ENCODE peak calls at places on chromosomes 13 and 19, in five cellular contexts. W is HAP-1, N is astrocyte, Y is endodermal cell, K is fibroblast of lung. O is an unnamed sample. For H3K4me1 and H3K36me3, the result is how much of the 10 kb centered on the place peaks cover.

GRCh38 chr13:106133025-106133424 is 402.4 kb downstream of the EFNB2 start:
- DNase-seq in W (no peak), N (peak), Y (no peak), K (peak), O (no peak)

GRCh38 chr19:35266149-35266903 is 2.4 kb upstream of the USF2 start:
- DNase-seq in W (no peak), N (no peak), Y (peak), K (no peak), O (no peak)

GRCh38 chr19:33311326-33311682 is 9.0 kb upstream of the CEBPA start:
- DNase-seq in W (no peak), N (no peak), Y (peak), K (no peak), O (no peak)

GRCh38 chr13:114025432-114026127 is 51.7 kb upstream of the C13orf46 start:
- DNase-seq in W (no peak), N (peak), Y (no peak), K (peak), O (peak)

GRCh38 chr19:10966809-10967208 is 6.0 kb downstream of the SMARCA4 start:
- DNase-seq in W (no peak), N (no peak), Y (no peak), K (no peak), O (no peak)

GRCh38 chr13:43963726-43964125 is 84.0 kb downstream of the LACC1 start:
- DNase-seq in W (no peak), N (no peak), Y (peak), K (no peak), O (no peak)

GRCh38 chr13:26015276-26015934 is 36.4 kb downstream of the SHISA2 start:
- DNase-seq in W (no peak), N (no peak), Y (no peak), K (no peak), O (no peak)

GRCh38 chr13:28100149-28101121 is at the start of gene FLT3:
- DNase-seq in W (peak), N (peak), Y (peak), K (peak), O (peak)

GRCh38 chr19:19218911-19219310 is 7.2 kb downstream of the NCAN start:
- DNase-seq in W (no peak), N (no peak), Y (no peak), K (no peak), O (no peak)

GRCh38 chr19:42596391-42597071 is 1.8 kb upstream of the CEACAM8 start:
- DNase-seq in W (peak), N (no peak), Y (peak), K (no peak), O (peak)

GRCh38 chr13:71218960-71219359 is 648.0 kb downstream of the DACH1 start:
- DNase-seq in W (peak), N (no peak), Y (peak), K (no peak), O (peak)

GRCh38 chr13:99028890-99029289 is 51.0 kb upstream of the DOCK9 start:
- DNase-seq in W (no peak), N (no peak), Y (peak), K (no peak), O (peak)

GRCh38 chr19:29665826-29666633 is 769 bp downstream of the PLEKHF1 start:
- DNase-seq in W (no peak), N (peak), Y (peak), K (peak), O (no peak)

GRCh38 chr13:19587635-19588300 is 26.4 kb upstream of the TPTE2 start:
- DNase-seq in W (peak), N (peak), Y (peak), K (peak), O (peak)

GRCh38 chr13:98143601-98144500 is 957 bp downstream of the FARP1 start:
- DNase-seq in W (peak), N (peak), Y (peak), K (peak), O (peak)

GRCh38 chr13:95834134-95834765 is 157.3 kb downstream of the DNAJC3 start:
- DNase-seq in W (peak), N (peak), Y (peak), K (peak), O (peak)

GRCh38 chr13:30341815-30342570 is 34.6 kb upstream of the KATNAL1 start:
- DNase-seq in W (no peak), N (peak), Y (no peak), K (peak), O (peak)

GRCh38 chr13:43785681-43786471 is 896 bp downstream of the ENOX1 start:
- DNase-seq in W (peak), N (peak), Y (peak), K (peak), O (peak)

GRCh38 chr13:93227906-93228801 is 1.5 kb downstream of the GPC6 start:
- DNase-seq in W (peak), N (peak), Y (peak), K (peak), O (peak)

GRCh38 chr13:80462037-80462436 is 121.1 kb upstream of the SPRY2 start:
- DNase-seq in W (no peak), N (no peak), Y (no peak), K (no peak), O (no peak)
- H3K4me1 ChIP-seq in W (under half), N (under half), Y (under half), K (under half), O (under half)

GRCh38 chr19:41421973-41422372 is 5.2 kb downstream of the B3GNT8 start:
- DNase-seq in W (no peak), N (no peak), Y (no peak), K (no peak), O (no peak)
- H3K36me3 ChIP-seq in W (under half), N (under half), Y (under half), K (under half), O (under half)

GRCh38 chr13:51397262-51397933 is 55.4 kb downstream of the INTS6 start:
- DNase-seq in W (no peak), N (peak), Y (peak), K (peak), O (no peak)
- H3K4me3 ChIP-seq in W (no peak), N (no peak), Y (no peak), K (no peak), O (no peak)

GRCh38 chr19:48977061-48977460 is 12.0 kb downstream of the FTL start:
- DNase-seq in W (no peak), N (no peak), Y (no peak), K (no peak), O (no peak)

GRCh38 chr19:48970139-48970766 is 5.1 kb downstream of the FTL start:
- DNase-seq in W (no peak), N (no peak), Y (no peak), K (no peak), O (no peak)

GRCh38 chr19:48970923-48971395 is 5.8 kb downstream of the FTL start:
- DNase-seq in W (peak), N (no peak), Y (peak), K (peak), O (peak)

GRCh38 chr19:48975947-48976847 is 11.1 kb downstream of the FTL start:
- DNase-seq in W (peak), N (no peak), Y (peak), K (no peak), O (peak)
- H3K4me1 ChIP-seq in W (under half), N (under half), Y (under half), K (under half), O (under half)

GRCh38 chr13:33105387-33106005 is 89.3 kb downstream of the KL start:
- DNase-seq in W (no peak), N (no peak), Y (no peak), K (no peak), O (no peak)

GRCh38 chr13:33108620-33109019 is 92.4 kb downstream of the KL start:
- DNase-seq in W (no peak), N (no peak), Y (no peak), K (peak), O (no peak)

GRCh38 chr13:33106656-33107402 is 90.6 kb downstream of the KL start:
- DNase-seq in W (no peak), N (no peak), Y (no peak), K (no peak), O (no peak)

GRCh38 chr13:33109319-33109718 is 93.1 kb downstream of the KL start:
- DNase-seq in W (no peak), N (no peak), Y (no peak), K (no peak), O (no peak)

GRCh38 chr13:33107403-33107760 is 91.2 kb downstream of the KL start:
- DNase-seq in W (no peak), N (no peak), Y (no peak), K (no peak), O (no peak)
- H3K36me3 ChIP-seq in W (under half), N (half or more), Y (under half), K (under half), O (under half)

GRCh38 chr19:53136432-53136831 is 3.7 kb upstream of the ZNF415 start:
- DNase-seq in W (no peak), N (no peak), Y (no peak), K (no peak), O (no peak)

GRCh38 chr19:53140351-53140750 is 7.6 kb upstream of the ZNF415 start:
- DNase-seq in W (no peak), N (no peak), Y (no peak), K (no peak), O (no peak)
- H3K4me3 ChIP-seq in W (no peak), N (no peak), Y (peak), K (no peak), O (no peak)

GRCh38 chr19:54206831-54207177 is 6.1 kb downstream of the RPS9 start:
- DNase-seq in W (no peak), N (no peak), Y (no peak), K (no peak), O (no peak)
- H3K4me1 ChIP-seq in W (under half), N (half or more), Y (under half), K (under half), O (under half)

DNA sequence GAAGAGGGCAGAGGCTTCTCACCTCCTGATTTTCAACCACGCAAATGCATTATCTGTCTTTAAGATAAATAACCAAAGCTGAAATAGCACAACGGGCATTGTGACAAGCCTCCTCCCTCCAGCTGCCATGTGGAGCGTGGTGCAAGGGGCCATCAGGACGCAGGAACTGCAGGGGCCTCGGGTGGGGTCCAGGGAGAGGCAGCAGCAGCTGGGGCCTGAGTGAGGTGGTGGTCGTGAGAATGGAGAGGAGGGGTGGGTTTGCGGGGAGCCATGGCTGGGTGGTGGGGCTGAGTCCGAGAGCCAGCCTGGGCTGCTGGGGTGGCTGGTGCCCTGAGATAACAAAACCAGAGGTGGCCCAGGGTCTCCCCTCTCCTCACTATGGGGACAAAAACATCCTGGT is 66.0 kb downstream of the EPS15L1 start:
- DNase-seq in W (no peak), N (no peak), Y (no peak), K (no peak), O (no peak)
- H3K36me3 ChIP-seq in W (half or more), N (under half), Y (under half), K (under half), O (half or more)

GRCh38 chr13:31629085-31629785 is 110.1 kb upstream of the RXFP2 start:
- DNase-seq in W (no peak), N (peak), Y (no peak), K (peak), O (no peak)
- H3K4me3 ChIP-seq in W (no peak), N (no peak), Y (peak), K (no peak), O (no peak)

DNA sequence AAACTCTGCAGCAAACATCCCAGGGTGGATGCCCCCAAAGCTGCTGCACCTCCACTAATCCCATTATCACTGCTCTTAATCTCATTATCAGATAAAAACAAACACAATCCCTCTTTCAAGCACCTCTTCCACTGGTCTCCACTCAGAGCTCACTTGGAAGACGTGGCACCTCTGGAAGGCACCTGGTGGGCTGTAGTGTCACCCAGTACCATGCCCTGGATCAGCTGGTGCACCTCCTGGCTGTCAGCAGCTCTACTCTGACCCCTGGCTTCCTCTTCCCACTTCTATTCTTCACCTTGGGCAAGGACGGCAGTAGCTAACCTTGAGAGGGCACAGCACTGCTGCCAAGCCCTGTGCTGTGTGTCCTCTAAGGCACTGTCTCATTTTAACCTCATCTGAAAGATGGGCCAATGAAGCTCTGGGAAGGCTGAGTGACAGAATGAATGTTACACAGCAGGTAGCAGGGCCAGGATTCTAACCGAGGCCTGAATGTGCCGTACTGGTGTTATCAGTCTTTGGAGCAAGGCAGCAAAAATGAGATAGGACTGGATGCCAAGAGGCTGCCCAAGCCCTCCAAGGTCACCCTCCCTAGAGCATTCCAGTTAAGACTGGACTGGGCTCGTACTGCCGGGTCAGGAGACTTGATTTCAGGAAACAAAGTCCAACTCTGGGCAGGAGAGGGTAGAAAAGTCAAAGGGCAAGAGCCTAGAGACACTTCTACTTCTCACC is 7.4 kb downstream of the BRD4 start:
- DNase-seq in W (no peak), N (no peak), Y (peak), K (no peak), O (no peak)
- H3K4me1 ChIP-seq in W (under half), N (under half), Y (under half), K (under half), O (under half)

O was measured in BE2C.